ENCODE peak calls at places on chromosomes 2 and 18, in six cellular contexts. B is left ventricle myocardium inferior, Z is B cell, G is gastrocnemius medialis, D is sigmoid colon, Y is brain microvascular endothelial cell. H is an unnamed sample.
A peak's percentile ranks its signal among the peaks of the same experiment; 100 is the strongest.

GRCh38 chr2:126889071-126889470 is 9.6 kb upstream of the TEX51 start:
- DNase-seq in B (no peak), Z (no peak), G (no peak), D (no peak), Y (no peak), H (no peak)

GRCh38 chr2:121697108-121697631 is 39.5 kb downstream of the NIFK start:
- DNase-seq in B (no peak), Z (no peak), G (no peak), D (peak; percentile 27), Y (no peak), H (no peak)

GRCh38 chr2:228771719-228772254 is 499.3 kb downstream of the PID1 start:
- DNase-seq in B (no peak), Z (no peak), G (no peak), D (no peak), Y (no peak), H (no peak)

GRCh38 chr2:158359846-158360245 is 96.7 kb downstream of the CCDC148 start:
- DNase-seq in B (no peak), Z (no peak), G (no peak), D (no peak), Y (peak; percentile 63), H (no peak)

GRCh38 chr2:45731146-45731545 is 79.7 kb downstream of the PRKCE start:
- DNase-seq in B (no peak), Z (no peak), G (no peak), D (no peak), Y (no peak), H (no peak)

GRCh38 chr2:234571620-234572407 is 74.9 kb upstream of the ARL4C start:
- DNase-seq in B (no peak), Z (peak; percentile 68), G (no peak), D (no peak), Y (no peak), H (no peak)

GRCh38 chr18:9700261-9700796 is 7.8 kb upstream of the RAB31 start:
- DNase-seq in B (no peak), Z (no peak), G (no peak), D (peak; percentile 35), Y (peak; percentile 32), H (no peak)

GRCh38 chr18:46469186-46469915 is 187.7 kb downstream of the LOXHD1 start:
- DNase-seq in B (no peak), Z (no peak), G (no peak), D (no peak), Y (no peak), H (no peak)

GRCh38 chr2:114213808-114214207 is 228.6 kb upstream of the DPP10 start:
- DNase-seq in B (no peak), Z (no peak), G (no peak), D (no peak), Y (no peak), H (no peak)

GRCh38 chr2:220353897-220354296 is 726.5 kb downstream of the SLC4A3 start:
- DNase-seq in B (no peak), Z (no peak), G (no peak), D (no peak), Y (no peak), H (no peak)

GRCh38 chr2:206260427-206261012 is 13.9 kb upstream of the ZDBF2 start:
- DNase-seq in B (no peak), Z (peak; percentile 36), G (no peak), D (no peak), Y (peak; percentile 35), H (no peak)

GRCh38 chr2:9770308-9771100 is 72.8 kb upstream of the TAF1B start:
- DNase-seq in B (peak; percentile 65), Z (peak; percentile 47), G (peak; percentile 63), D (peak; percentile 86), Y (peak; percentile 70), H (peak; percentile 74)

GRCh38 chr18:13179566-13180113 is 38.9 kb upstream of the LDLRAD4 start:
- DNase-seq in B (no peak), Z (no peak), G (no peak), D (no peak), Y (no peak), H (no peak)

GRCh38 chr2:224887159-224887558 is 155.1 kb downstream of the DOCK10 start:
- DNase-seq in B (no peak), Z (no peak), G (no peak), D (no peak), Y (no peak), H (no peak)

GRCh38 chr2:18473241-18473841 is 87.1 kb downstream of the RDH14 start:
- DNase-seq in B (peak; percentile 21), Z (no peak), G (peak; percentile 39), D (peak; percentile 79), Y (peak; percentile 93), H (peak; percentile 37)

GRCh38 chr2:191030521-191031154 is 16.7 kb upstream of the STAT1 start:
- DNase-seq in B (no peak), Z (peak; percentile 65), G (no peak), D (no peak), Y (peak; percentile 34), H (no peak)

GRCh38 chr18:63936156-63936931 is 12.8 kb upstream of the HMSD start:
- DNase-seq in B (peak; percentile 81), Z (peak; percentile 77), G (peak; percentile 45), D (peak; percentile 88), Y (peak; percentile 59), H (peak; percentile 96)

GRCh38 chr2:134233733-134234135 is 20.1 kb upstream of the MGAT5 start:
- DNase-seq in B (no peak), Z (peak; percentile 46), G (no peak), D (no peak), Y (no peak), H (no peak)

GRCh38 chr18:79965119-79965902 is 868 bp downstream of the HSBP1L1 start:
- DNase-seq in B (no peak), Z (no peak), G (no peak), D (peak; percentile 77), Y (peak; percentile 61), H (no peak)

GRCh38 chr2:17583646-17584045 is 43.1 kb downstream of the VSNL1 start:
- DNase-seq in B (no peak), Z (no peak), G (no peak), D (no peak), Y (no peak), H (no peak)

GRCh38 chr2:10042301-10043161 is 819 bp upstream of the KLF11 start:
- DNase-seq in B (peak; percentile 89), Z (peak; percentile 48), G (peak; percentile 61), D (peak; percentile 96), Y (peak; percentile 33), H (peak; percentile 97)

GRCh38 chr2:209114588-209114987 is 309.3 kb upstream of the MAP2 start:
- DNase-seq in B (no peak), Z (no peak), G (no peak), D (no peak), Y (no peak), H (no peak)

GRCh38 chr18:48719988-48720654 is 181.3 kb downstream of the CTIF start:
- DNase-seq in B (no peak), Z (no peak), G (peak; percentile 34), D (no peak), Y (peak; percentile 41), H (no peak)

GRCh38 chr18:60894254-60894945 is 438.8 kb upstream of the CDH20 start:
- DNase-seq in B (no peak), Z (no peak), G (no peak), D (no peak), Y (no peak), H (no peak)

GRCh38 chr2:88632569-88632968 is 5.3 kb upstream of the EIF2AK3 start:
- DNase-seq in B (no peak), Z (no peak), G (no peak), D (no peak), Y (no peak), H (no peak)

GRCh38 chr2:161199885-161200284 is 39.7 kb downstream of the TANK start:
- DNase-seq in B (no peak), Z (peak; percentile 31), G (no peak), D (no peak), Y (no peak), H (no peak)

GRCh38 chr2:151713291-151713903 is 20.9 kb downstream of the NEB start:
- DNase-seq in B (no peak), Z (no peak), G (no peak), D (no peak), Y (no peak), H (no peak)

DNA sequence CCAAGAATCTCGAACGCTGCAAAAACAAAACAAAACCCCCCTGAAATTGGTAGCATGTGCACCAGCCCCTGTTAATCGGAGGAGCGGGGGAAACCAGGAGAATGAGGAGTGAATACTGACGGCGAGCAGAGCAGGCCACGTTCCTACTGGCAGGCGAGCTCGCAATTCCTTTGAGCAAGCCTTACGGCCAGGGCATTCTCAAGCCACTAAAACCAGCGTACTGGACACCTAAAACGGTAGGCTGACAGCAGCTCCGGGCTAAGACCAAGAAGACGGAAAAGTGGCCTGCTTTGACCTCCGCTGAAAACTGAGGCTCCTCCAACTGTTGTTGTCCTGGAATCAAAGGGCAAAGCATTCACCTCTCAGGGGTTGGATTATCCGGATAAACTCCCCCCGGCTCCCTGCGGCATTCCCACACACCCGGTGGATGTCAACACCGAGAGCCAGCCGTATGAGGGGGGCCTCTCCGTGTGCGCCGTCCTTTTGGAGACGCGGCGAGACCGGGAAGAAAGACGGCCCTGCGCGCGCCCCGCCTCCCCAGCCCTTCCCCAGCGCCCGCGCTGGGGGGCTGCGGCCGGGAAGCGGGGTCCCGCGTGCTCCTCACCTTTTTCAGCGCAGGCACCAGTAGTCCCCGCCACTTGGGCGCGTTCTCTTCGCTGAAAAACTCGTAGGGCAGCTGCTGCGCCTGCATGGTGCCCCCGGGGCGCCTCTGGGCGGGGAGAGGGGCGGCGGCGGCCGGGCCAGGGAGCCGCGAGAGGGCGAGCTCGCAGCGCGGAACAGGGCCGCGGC is 925 bp downstream of the SOS1 start:
- DNase-seq in B (peak; percentile 46), Z (peak; percentile 80), G (peak; percentile 57), D (peak; percentile 69), Y (no peak), H (peak; percentile 23)
- TF ChIP-seq CTCF in B (peak; percentile 56), Z (peak; percentile 33), G (peak; percentile 68), D (no peak), Y (no peak), H (no peak)

DNA sequence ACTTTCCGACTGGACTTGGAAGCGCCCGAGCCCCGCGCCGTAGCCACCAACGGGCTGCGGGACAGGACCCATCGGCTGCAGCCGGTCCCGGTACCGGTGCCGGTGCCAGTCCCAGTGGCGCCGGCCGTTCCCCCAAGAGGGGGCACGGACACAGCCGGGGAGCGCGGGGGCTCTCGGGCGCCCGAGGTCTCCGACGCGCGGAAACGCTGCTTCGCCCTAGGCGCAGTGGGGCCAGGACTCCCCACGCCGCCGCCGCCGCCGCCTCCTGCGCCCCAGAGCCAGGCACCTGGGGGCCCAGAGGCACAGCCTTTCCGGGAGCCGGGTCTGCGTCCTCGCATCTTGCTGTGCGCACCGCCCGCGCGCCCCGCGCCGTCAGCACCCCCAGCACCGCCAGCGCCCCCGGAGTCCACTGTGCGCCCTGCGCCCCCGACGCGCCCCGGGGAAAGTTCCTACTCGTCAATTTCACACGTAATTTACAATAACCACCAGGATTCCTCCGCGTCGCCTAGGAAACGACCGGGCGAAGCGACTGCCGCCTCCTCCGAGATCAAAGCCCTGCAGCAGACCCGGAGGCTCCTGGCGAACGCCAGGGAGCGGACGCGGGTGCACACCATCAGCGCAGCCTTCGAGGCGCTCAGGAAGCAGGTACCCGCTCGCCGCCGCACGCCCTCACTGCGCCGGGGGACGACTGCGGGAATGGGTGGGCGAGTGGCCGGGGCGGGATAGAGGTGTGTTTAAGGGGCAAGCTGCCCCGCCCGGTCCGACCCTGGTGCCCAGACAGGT is 713 bp downstream of the ATOH8 start:
- DNase-seq in B (peak; percentile 29), Z (peak; percentile 68), G (no peak), D (no peak), Y (no peak), H (no peak)
- TF ChIP-seq CTCF in B (peak; percentile 39), Z (peak; percentile 27), G (no peak), D (peak; percentile 19), Y (peak; percentile 34), H (no peak)

GRCh38 chr18:1499265-1499664 is 594.6 kb downstream of the ADCYAP1 start:
- DNase-seq in B (no peak), Z (no peak), G (no peak), D (no peak), Y (no peak), H (no peak)
- TF ChIP-seq CTCF in B (no peak), Z (no peak), G (no peak), D (no peak), Y (no peak), H (no peak)

GRCh38 chr2:226798422-226799210 is 1.0 kb downstream of the IRS1 start:
- DNase-seq in B (peak; percentile 43), Z (peak; percentile 72), G (peak; percentile 51), D (no peak), Y (peak; percentile 28), H (peak; percentile 39)
- TF ChIP-seq CTCF in B (peak; percentile 18), Z (no peak), G (no peak), D (no peak), Y (peak; percentile 47), H (no peak)